ENCODE peak calls at places on chromosomes 5 and 9, in four cellular contexts. One of them, this sample, is unnamed.

GRCh38 chr5:180436936-180437335 is 57.2 kb upstream of the CNOT6 start:
- DNase-seq in H9: no peak
- DNase-seq in mesendoderm: no peak
- DNase-seq in mesenchymal stem cell: no peak
- DNase-seq in this sample: no peak

GRCh38 chr5:3858524-3858923 is 262.9 kb downstream of the IRX1 start:
- DNase-seq in H9: no peak
- DNase-seq in mesendoderm: no peak
- DNase-seq in mesenchymal stem cell: no peak
- DNase-seq in this sample: no peak

GRCh38 chr9:21770877-21771560 is 31.4 kb upstream of the MTAP start:
- DNase-seq in H9: no peak
- DNase-seq in mesendoderm: no peak
- DNase-seq in mesenchymal stem cell: peak; percentile 65
- DNase-seq in this sample: no peak

GRCh38 chr9:131801811-131802210 is 61.9 kb upstream of the RAPGEF1 start:
- DNase-seq in H9: no peak
- DNase-seq in mesendoderm: peak; percentile 20
- DNase-seq in mesenchymal stem cell: no peak
- DNase-seq in this sample: no peak

GRCh38 chr5:41790038-41790776 is 80.0 kb downstream of the OXCT1 start:
- DNase-seq in H9: no peak
- DNase-seq in mesendoderm: no peak
- DNase-seq in mesenchymal stem cell: no peak
- DNase-seq in this sample: no peak

GRCh38 chr9:138073808-138074207 is 196.2 kb downstream of the CACNA1B start:
- DNase-seq in H9: peak; percentile 20
- DNase-seq in mesendoderm: no peak
- DNase-seq in mesenchymal stem cell: no peak
- DNase-seq in this sample: no peak

GRCh38 chr9:29799227-29799626 is 2225.9 kb upstream of the C9orf72 start:
- DNase-seq in H9: no peak
- DNase-seq in mesendoderm: peak; percentile 8
- DNase-seq in mesenchymal stem cell: no peak
- DNase-seq in this sample: no peak

GRCh38 chr9:4666042-4666699 is at the start of gene SPATA6L:
- DNase-seq in H9: peak; percentile 29
- DNase-seq in mesendoderm: peak; percentile 51
- DNase-seq in mesenchymal stem cell: peak; percentile 73
- DNase-seq in this sample: peak; percentile 52

GRCh38 chr9:77534376-77535057 is 113.6 kb downstream of the GNA14 start:
- DNase-seq in H9: peak; percentile 70
- DNase-seq in mesendoderm: peak; percentile 77
- DNase-seq in mesenchymal stem cell: no peak
- DNase-seq in this sample: no peak

GRCh38 chr5:74810915-74811314 is 43.9 kb downstream of the NSA2 start:
- DNase-seq in H9: no peak
- DNase-seq in mesendoderm: no peak
- DNase-seq in mesenchymal stem cell: no peak
- DNase-seq in this sample: no peak

GRCh38 chr9:97487107-97487506 is 14.4 kb upstream of the TMOD1 start:
- DNase-seq in H9: no peak
- DNase-seq in mesendoderm: peak; percentile 27
- DNase-seq in mesenchymal stem cell: no peak
- DNase-seq in this sample: no peak

DNA sequence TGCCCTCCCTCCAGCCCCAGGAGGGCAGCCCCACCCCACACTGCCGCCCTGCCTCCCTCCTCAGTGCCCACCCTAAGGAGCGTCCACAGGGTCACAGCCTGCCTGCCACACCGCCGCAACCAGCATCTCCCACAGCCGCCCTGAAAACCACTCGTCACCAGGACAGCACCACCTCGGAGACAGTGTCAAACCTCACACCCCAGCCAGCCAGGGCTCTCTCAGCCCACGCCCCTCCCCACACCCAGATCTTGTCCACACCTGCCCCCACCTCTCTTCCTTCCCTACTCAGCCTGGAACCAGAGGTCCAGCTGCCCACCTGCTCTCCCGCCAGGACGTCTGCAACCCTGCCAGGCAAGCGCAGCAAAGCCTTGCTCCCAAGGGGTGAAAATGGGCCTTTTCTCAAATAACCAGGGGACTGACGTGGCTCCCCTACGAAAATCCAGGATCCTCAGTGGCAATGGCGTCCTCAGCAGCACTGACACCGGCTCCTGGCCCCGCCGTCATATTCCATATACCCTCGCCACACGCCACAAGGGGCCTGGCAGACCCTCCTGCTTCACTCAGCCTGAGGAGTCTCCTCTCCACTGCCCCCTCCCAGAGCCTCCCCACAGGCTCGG is 71.0 kb upstream of the ADAMTS2 start:
- DNase-seq in H9: no peak
- DNase-seq in mesendoderm: no peak
- DNase-seq in mesenchymal stem cell: no peak
- DNase-seq in this sample: no peak
- H3K4me1 ChIP-seq in H9: no peaks in the 10 kb centered on the region
- H3K4me1 ChIP-seq in mesendoderm: no peaks in the 10 kb centered on the region
- H3K4me1 ChIP-seq in mesenchymal stem cell: no peaks in the 10 kb centered on the region
- H3K4me1 ChIP-seq in this sample: no peaks in the 10 kb centered on the region

GRCh38 chr5:37849641-37850040 is 9.8 kb upstream of the GDNF start:
- DNase-seq in H9: no peak
- DNase-seq in mesendoderm: no peak
- DNase-seq in mesenchymal stem cell: no peak
- DNase-seq in this sample: no peak
- H3K18ac ChIP-seq in H9: no peak overlapping the region
- H3K18ac ChIP-seq in mesendoderm: peak overlapping the region; percentile 90
- H3K18ac ChIP-seq in mesenchymal stem cell: no peak overlapping the region
- H3K18ac ChIP-seq in this sample: no peak overlapping the region

GRCh38 chr9:93458702-93459101 is 5.3 kb upstream of the FAM120AOS start:
- DNase-seq in H9: no peak
- DNase-seq in mesendoderm: no peak
- DNase-seq in mesenchymal stem cell: no peak
- DNase-seq in this sample: no peak

GRCh38 chr9:93461414-93461743 is 8.0 kb upstream of the FAM120AOS start:
- DNase-seq in H9: no peak
- DNase-seq in mesendoderm: no peak
- DNase-seq in mesenchymal stem cell: no peak
- DNase-seq in this sample: no peak

GRCh38 chr9:93459432-93459847 is 6.1 kb upstream of the FAM120AOS start:
- DNase-seq in H9: no peak
- DNase-seq in mesendoderm: no peak
- DNase-seq in mesenchymal stem cell: no peak
- DNase-seq in this sample: no peak

GRCh38 chr9:93461810-93462209 is 8.4 kb upstream of the FAM120AOS start:
- DNase-seq in H9: no peak
- DNase-seq in mesendoderm: no peak
- DNase-seq in mesenchymal stem cell: no peak
- DNase-seq in this sample: no peak

DNA sequence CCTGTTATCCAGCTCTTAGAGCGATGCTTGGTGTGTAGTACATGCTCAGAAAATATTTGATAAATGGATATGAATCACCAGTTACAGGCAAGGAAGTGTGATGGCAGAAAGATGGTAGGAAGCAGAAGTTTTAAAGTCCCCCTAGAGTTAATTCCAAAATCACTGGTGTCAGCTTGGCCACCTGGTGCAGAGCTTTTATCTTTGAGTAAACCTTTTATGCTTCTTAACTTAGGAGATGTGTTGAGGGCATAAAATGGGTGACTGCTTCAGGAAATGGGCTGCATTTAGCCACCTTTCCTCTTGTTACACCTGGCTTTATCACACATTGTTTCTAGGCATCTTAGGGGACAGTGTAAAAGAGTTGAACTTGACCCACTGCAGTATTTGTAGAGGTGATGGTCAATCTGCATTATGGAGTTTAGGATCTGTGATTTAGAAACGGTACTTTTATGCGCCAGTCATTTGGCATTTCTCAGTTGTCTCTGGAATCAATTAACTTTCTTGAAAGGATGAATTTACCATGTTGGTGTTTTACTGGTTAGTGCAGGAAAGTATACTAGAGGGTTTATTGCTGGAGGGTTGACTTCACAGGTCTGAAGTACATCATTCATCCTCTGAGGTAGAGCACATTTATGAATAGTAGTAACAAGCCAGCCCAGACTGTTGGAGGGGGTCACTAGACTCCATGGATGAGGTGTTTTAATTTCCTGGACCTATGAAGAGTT is 7.5 kb upstream of the FAM120AOS start:
- DNase-seq in H9: no peak
- DNase-seq in mesendoderm: no peak
- DNase-seq in mesenchymal stem cell: no peak
- DNase-seq in this sample: no peak
- H3K4me1 ChIP-seq in H9: peaks cover 13% of the 10 kb centered on the region
- H3K4me1 ChIP-seq in mesendoderm: peaks cover 8% of the 10 kb centered on the region
- H3K4me1 ChIP-seq in mesenchymal stem cell: peaks cover 6% of the 10 kb centered on the region
- H3K4me1 ChIP-seq in this sample: peaks cover 2% of the 10 kb centered on the region

GRCh38 chr9:133058051-133058450 is 3.7 kb upstream of the CEL start:
- DNase-seq in H9: no peak
- DNase-seq in mesendoderm: no peak
- DNase-seq in mesenchymal stem cell: no peak
- DNase-seq in this sample: no peak
- H3K18ac ChIP-seq in H9: no peak overlapping the region
- H3K18ac ChIP-seq in mesendoderm: no peak overlapping the region
- H3K18ac ChIP-seq in mesenchymal stem cell: no peak overlapping the region
- H3K18ac ChIP-seq in this sample: no peak overlapping the region

GRCh38 chr5:32282633-32283032 is 30.1 kb downstream of the MTMR12 start:
- DNase-seq in H9: no peak
- DNase-seq in mesendoderm: no peak
- DNase-seq in mesenchymal stem cell: no peak
- DNase-seq in this sample: no peak
- H3K4me1 ChIP-seq in H9: peaks cover 13% of the 10 kb centered on the region
- H3K4me1 ChIP-seq in mesendoderm: peaks cover 9% of the 10 kb centered on the region
- H3K4me1 ChIP-seq in mesenchymal stem cell: peaks cover 3% of the 10 kb centered on the region
- H3K4me1 ChIP-seq in this sample: peaks cover 33% of the 10 kb centered on the region

GRCh38 chr5:33363537-33363936 is 77.2 kb upstream of the TARS1 start:
- DNase-seq in H9: no peak
- DNase-seq in mesendoderm: no peak
- DNase-seq in mesenchymal stem cell: peak; percentile 55
- DNase-seq in this sample: no peak

GRCh38 chr5:33361781-33362180 is 79.0 kb upstream of the TARS1 start:
- DNase-seq in H9: no peak
- DNase-seq in mesendoderm: no peak
- DNase-seq in mesenchymal stem cell: peak; percentile 24
- DNase-seq in this sample: no peak

GRCh38 chr5:33362915-33363314 is 77.8 kb upstream of the TARS1 start:
- DNase-seq in H9: peak; percentile 31
- DNase-seq in mesendoderm: peak; percentile 57
- DNase-seq in mesenchymal stem cell: peak; percentile 85
- DNase-seq in this sample: no peak

GRCh38 chr5:33367396-33367795 is 73.4 kb upstream of the TARS1 start:
- DNase-seq in H9: no peak
- DNase-seq in mesendoderm: no peak
- DNase-seq in mesenchymal stem cell: peak; percentile 20
- DNase-seq in this sample: no peak

GRCh38 chr5:33364406-33364805 is 76.4 kb upstream of the TARS1 start:
- DNase-seq in H9: no peak
- DNase-seq in mesendoderm: no peak
- DNase-seq in mesenchymal stem cell: peak; percentile 71
- DNase-seq in this sample: no peak
- H3K18ac ChIP-seq in H9: no peak overlapping the region
- H3K18ac ChIP-seq in mesendoderm: no peak overlapping the region
- H3K18ac ChIP-seq in mesenchymal stem cell: peak overlapping the region; percentile 56
- H3K18ac ChIP-seq in this sample: no peak overlapping the region

This sample was measured in H1.